ENCODE peak calls at places on chromosomes 2 and 18, in six cellular contexts. L is DMS 273 treated with DMSO at 0.1 percent for 48 hours; S is activated naive CD4-positive, alpha-beta T cell treated with anti-CD3 and anti-CD28 coated beads for 36 hours; F is stimulated activated CD4-positive, alpha-beta T cell treated with anti-CD3 and anti-CD28 coated beads, Interleukin-15, amount 100 ng/mL, for 48 hours; A is iris pigment epithelial cell; X is stimulated activated naive CD4-positive, alpha-beta T cell. U is an unnamed sample.
A peak's percentile ranks its signal among the peaks of the same experiment; 100 is the strongest.

GRCh38 chr2:147433822-147434221 is 411.0 kb upstream of the ACVR2A start:
- DNase-seq in L (no peak), S (no peak), F (no peak), A (no peak), X (no peak), U (no peak)

GRCh38 chr2:42386684-42387083 is 25.7 kb upstream of the COX7A2L start:
- DNase-seq in L (no peak), S (no peak), F (no peak), A (peak; percentile 22), X (no peak), U (peak; percentile 16)

GRCh38 chr2:127674241-127675209 is 805 bp downstream of the LIMS2 start:
- DNase-seq in L (no peak), S (peak; percentile 30), F (no peak), A (no peak), X (no peak), U (no peak)

GRCh38 chr2:159518321-159519005 is 97.9 kb downstream of the BAZ2B start:
- DNase-seq in L (no peak), S (no peak), F (no peak), A (peak; percentile 36), X (no peak), U (no peak)

GRCh38 chr18:68164909-68165308 is 550.0 kb downstream of the TMX3 start:
- DNase-seq in L (no peak), S (no peak), F (no peak), A (no peak), X (no peak), U (no peak)

GRCh38 chr2:138193416-138194213 is 229.3 kb downstream of the HNMT start:
- DNase-seq in L (no peak), S (no peak), F (no peak), A (no peak), X (no peak), U (no peak)

GRCh38 chr2:188984680-188985079 is 10.5 kb downstream of the COL3A1 start:
- DNase-seq in L (no peak), S (no peak), F (no peak), A (peak; percentile 98), X (no peak), U (peak; percentile 31)

GRCh38 chr18:59569321-59569720 is 127.9 kb downstream of the CCBE1 start:
- DNase-seq in L (no peak), S (no peak), F (no peak), A (no peak), X (no peak), U (no peak)

GRCh38 chr2:207828361-207829057 is 58.8 kb upstream of the FZD5 start:
- DNase-seq in L (no peak), S (peak; percentile 17), F (no peak), A (peak; percentile 35), X (no peak), U (no peak)

GRCh38 chr2:48952071-48952604 is 196.6 kb upstream of the LHCGR start:
- DNase-seq in L (no peak), S (no peak), F (no peak), A (no peak), X (no peak), U (no peak)

GRCh38 chr2:168165418-168165817 is 82.0 kb downstream of the STK39 start:
- DNase-seq in L (no peak), S (peak; percentile 41), F (no peak), A (peak; percentile 64), X (no peak), U (no peak)

GRCh38 chr2:125471963-125472362 is 1184.0 kb upstream of the GYPC start:
- DNase-seq in L (no peak), S (no peak), F (no peak), A (no peak), X (no peak), U (peak; percentile 18)

GRCh38 chr2:43225788-43226557 is 433 bp downstream of the ZFP36L2 start:
- DNase-seq in L (no peak), S (peak; percentile 68), F (peak; percentile 45), A (peak; percentile 77), X (no peak), U (peak; percentile 57)

GRCh38 chr2:205786976-205787375 is 104.7 kb downstream of the NRP2 start:
- DNase-seq in L (no peak), S (no peak), F (no peak), A (no peak), X (no peak), U (no peak)

GRCh38 chr2:136378712-136379595 is 261.0 kb upstream of the CXCR4 start:
- DNase-seq in L (peak; percentile 24), S (peak; percentile 90), F (peak; percentile 58), A (peak; percentile 60), X (peak; percentile 59), U (peak; percentile 55)

GRCh38 chr2:74009577-74009976 is 24.9 kb downstream of the TET3 start:
- DNase-seq in L (no peak), S (no peak), F (no peak), A (no peak), X (no peak), U (no peak)

GRCh38 chr2:165743442-165743841 is 50.6 kb downstream of the GALNT3 start:
- DNase-seq in L (no peak), S (no peak), F (no peak), A (no peak), X (no peak), U (no peak)

GRCh38 chr2:225052703-225053102 is 10.4 kb upstream of the DOCK10 start:
- DNase-seq in L (no peak), S (peak; percentile 42), F (no peak), A (no peak), X (peak; percentile 70), U (no peak)

GRCh38 chr2:174336403-174337336 is 1.9 kb downstream of the SP9 start:
- DNase-seq in L (peak; percentile 37), S (peak; percentile 45), F (no peak), A (no peak), X (no peak), U (no peak)

GRCh38 chr2:163735692-163736432 is at the start of gene FIGN:
- DNase-seq in L (no peak), S (no peak), F (no peak), A (peak; percentile 86), X (no peak), U (no peak)

GRCh38 chr18:7592305-7593071 is 25.4 kb downstream of the PTPRM start:
- DNase-seq in L (no peak), S (no peak), F (no peak), A (no peak), X (no peak), U (no peak)